ENCODE peak calls at places on chromosomes 13 and 19, in seven cellular contexts. S is neural progenitor cell, M is uterus, L is GM23248, I is kidney epithelial cell, U is cardiac fibroblast, A is transverse colon. D is an unnamed sample.

GRCh38 chr19:58097783-58098681 is at the start of gene ZSCAN18:
- DNase-seq in S (peak; percentile 100), M (peak; percentile 98), L (peak; percentile 99), I (peak; percentile 80), U (peak; percentile 98), A (peak; percentile 96), D (peak; percentile 99)

GRCh38 chr13:25973085-25973484 is 78.7 kb downstream of the SHISA2 start:
- DNase-seq in S (peak; percentile 58), M (no peak), L (no peak), I (no peak), U (no peak), A (no peak), D (no peak)

GRCh38 chr13:36475468-36475867 is 43.2 kb downstream of the CCNA1 start:
- DNase-seq in S (peak; percentile 26), M (no peak), L (no peak), I (no peak), U (peak; percentile 19), A (no peak), D (peak; percentile 3)

GRCh38 chr19:35055715-35056179 is 14.2 kb downstream of the HPN start:
- DNase-seq in S (peak; percentile 59), M (no peak), L (no peak), I (no peak), U (no peak), A (no peak), D (no peak)

GRCh38 chr19:29086182-29086581 is 126.8 kb downstream of the UQCRFS1 start:
- DNase-seq in S (no peak), M (no peak), L (no peak), I (no peak), U (no peak), A (no peak), D (no peak)

GRCh38 chr13:36531746-36532486 is 99.6 kb downstream of the CCNA1 start:
- DNase-seq in S (no peak), M (no peak), L (no peak), I (no peak), U (peak; percentile 41), A (no peak), D (peak; percentile 82)

GRCh38 chr19:40445006-40445312 is 824 bp upstream of the SERTAD3 start:
- DNase-seq in S (no peak), M (no peak), L (no peak), I (no peak), U (no peak), A (no peak), D (no peak)

GRCh38 chr13:40666058-40666904 is at the start of gene FOXO1:
- DNase-seq in S (peak; percentile 94), M (peak; percentile 88), L (peak; percentile 92), I (no peak), U (peak; percentile 95), A (peak; percentile 91), D (peak; percentile 96)

GRCh38 chr13:26132756-26133155 is 80.9 kb upstream of the SHISA2 start:
- DNase-seq in S (peak; percentile 10), M (no peak), L (peak; percentile 52), I (no peak), U (peak; percentile 30), A (no peak), D (no peak)

GRCh38 chr19:18387395-18387794 is 1.4 kb downstream of the GDF15 start:
- DNase-seq in S (no peak), M (no peak), L (no peak), I (no peak), U (no peak), A (no peak), D (no peak)

DNA sequence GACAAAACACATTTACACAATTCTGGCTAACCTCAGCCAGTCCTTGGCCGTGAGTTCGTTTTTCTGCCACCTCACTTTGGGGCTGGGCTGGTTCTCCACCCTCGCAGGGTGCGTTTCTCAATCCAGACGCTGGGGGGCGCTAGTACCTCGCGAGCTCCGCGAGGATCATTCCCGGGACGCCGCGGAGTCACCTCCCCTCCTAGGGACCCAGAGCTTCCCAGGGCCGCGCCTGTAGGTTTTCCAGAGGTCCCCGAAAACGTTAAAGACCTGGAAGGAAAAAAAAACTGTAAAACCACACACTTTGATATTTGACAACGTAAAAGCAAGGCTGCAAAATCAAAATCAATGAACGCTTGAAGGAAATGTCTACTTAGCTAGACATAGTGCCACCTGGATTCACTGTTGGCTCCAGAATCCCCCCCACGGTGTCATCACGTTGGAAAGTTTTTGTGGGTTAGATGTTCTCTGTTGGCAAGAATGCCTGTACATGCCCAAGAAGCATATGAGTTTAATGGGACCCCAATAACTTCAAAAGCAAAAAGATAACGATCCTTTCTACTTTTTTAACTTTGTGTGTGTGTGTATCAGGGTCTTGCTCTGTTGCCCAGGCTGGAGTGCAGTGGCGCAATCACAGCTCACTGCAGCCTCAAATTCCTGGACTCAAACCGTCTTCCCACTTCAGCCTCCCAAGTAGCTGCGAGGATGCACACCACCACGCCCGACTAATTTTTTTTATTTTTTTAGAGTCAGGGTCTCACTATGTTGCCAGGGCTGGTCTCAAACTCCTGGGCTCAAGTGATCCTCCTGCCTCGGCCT is 34.5 kb upstream of the TPM4 start:
- DNase-seq in S (peak; percentile 86), M (peak; percentile 84), L (peak; percentile 86), I (no peak), U (peak; percentile 81), A (peak; percentile 90), D (peak; percentile 92)
- H3K4me3 ChIP-seq in S (no peak overlapping the region), M (no peak overlapping the region), L (peak overlapping the region; percentile 65), I (no peak overlapping the region), U (no peak overlapping the region), A (no peak overlapping the region), D (peak overlapping the region; percentile 35)

GRCh38 chr19:49155830-49156346 is 692 bp upstream of the HRC start:
- DNase-seq in S (peak; percentile 36), M (no peak), L (no peak), I (no peak), U (no peak), A (no peak), D (no peak)

GRCh38 chr19:49155005-49155826 is at the start of gene HRC:
- DNase-seq in S (no peak), M (no peak), L (no peak), I (no peak), U (no peak), A (no peak), D (no peak)

GRCh38 chr19:49160450-49161189 is 3.0 kb downstream of the TRPM4 start:
- DNase-seq in S (no peak), M (no peak), L (no peak), I (no peak), U (no peak), A (no peak), D (no peak)

GRCh38 chr19:49154279-49154678 is 917 bp downstream of the HRC start:
- DNase-seq in S (no peak), M (no peak), L (no peak), I (no peak), U (no peak), A (no peak), D (no peak)

GRCh38 chr19:49157445-49158224 is at the start of gene TRPM4:
- DNase-seq in S (peak; percentile 96), M (peak; percentile 81), L (peak; percentile 93), I (no peak), U (peak; percentile 82), A (peak; percentile 95), D (peak; percentile 60)
- H3K4me3 ChIP-seq in S (peak within 1 kb of the TSS; percentile 53), M (peak within 1 kb of the TSS; percentile 86), L (peak within 1 kb of the TSS; percentile 89), I (peak within 1 kb of the TSS; percentile 92), U (peak within 1 kb of the TSS; percentile 98), A (peak within 1 kb of the TSS; percentile 82), D (peak within 1 kb of the TSS; percentile 88)

GRCh38 chr19:49331616-49332055 is 3.6 kb upstream of the CD37 start:
- DNase-seq in S (peak; percentile 64), M (no peak), L (peak; percentile 60), I (peak; percentile 72), U (peak; percentile 64), A (no peak), D (peak; percentile 64)
- H3K4me3 ChIP-seq in S (no peak overlapping the region), M (no peak overlapping the region), L (no peak overlapping the region), I (no peak overlapping the region), U (no peak overlapping the region), A (no peak overlapping the region), D (no peak overlapping the region)

GRCh38 chr19:13096968-13097330 is 5.7 kb downstream of the LYL1 start:
- DNase-seq in S (no peak), M (peak; percentile 40), L (no peak), I (no peak), U (no peak), A (no peak), D (no peak)

GRCh38 chr19:13094771-13095392 is 7.8 kb downstream of the LYL1 start:
- DNase-seq in S (peak; percentile 73), M (no peak), L (no peak), I (no peak), U (no peak), A (no peak), D (no peak)

GRCh38 chr19:13097331-13098258 is 5.1 kb downstream of the LYL1 start:
- DNase-seq in S (peak; percentile 49), M (peak; percentile 74), L (peak; percentile 73), I (no peak), U (no peak), A (no peak), D (no peak)

GRCh38 chr19:13095393-13095784 is 7.3 kb downstream of the LYL1 start:
- DNase-seq in S (peak; percentile 79), M (no peak), L (no peak), I (no peak), U (no peak), A (no peak), D (no peak)

DNA sequence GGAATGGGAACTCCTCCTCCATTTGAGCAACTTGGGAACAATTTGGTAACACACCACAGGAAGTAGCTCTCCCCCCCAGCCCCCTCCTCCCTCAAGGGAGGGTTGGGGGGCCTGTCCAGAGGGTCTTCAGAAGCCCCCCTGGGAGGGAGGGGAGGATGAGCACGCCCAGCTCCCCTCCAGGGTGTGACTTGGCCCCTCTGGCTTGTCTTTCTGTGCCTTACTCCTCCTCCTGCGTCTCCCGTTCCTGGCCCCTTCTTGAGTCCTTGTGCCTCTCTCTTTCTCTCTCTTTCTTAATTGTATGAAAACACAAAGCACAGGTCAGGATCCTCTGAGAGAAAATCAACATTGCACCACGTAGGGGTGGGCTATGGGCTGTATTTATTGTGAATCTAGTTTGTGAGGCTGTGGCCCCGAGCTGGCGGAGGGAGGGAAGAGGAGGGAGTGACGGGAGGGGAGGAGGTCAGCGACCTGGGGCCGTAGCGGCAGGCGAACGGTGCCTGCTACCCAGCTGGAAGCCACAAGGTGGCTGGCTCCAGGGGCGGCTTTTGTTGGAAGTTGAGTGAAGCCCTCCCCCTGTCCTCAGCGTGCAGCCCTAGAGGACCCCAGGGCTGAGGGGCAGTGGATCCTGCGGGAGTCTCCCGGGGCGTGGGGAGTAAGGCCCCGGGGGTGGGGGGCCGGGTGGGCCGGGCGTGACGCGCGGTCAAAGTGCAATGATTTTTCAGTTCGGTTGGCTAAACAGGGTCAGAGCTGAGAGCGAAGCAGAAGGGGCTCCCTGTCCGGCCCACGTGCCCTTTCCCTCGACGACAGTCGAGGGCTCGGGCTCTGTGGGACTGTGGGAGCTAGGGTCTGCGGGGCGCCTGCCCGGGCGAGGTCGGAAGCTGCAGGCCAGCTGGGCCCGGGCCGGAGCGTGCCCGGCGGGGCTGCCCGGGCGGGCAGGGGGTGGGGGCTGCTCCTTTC is 6.4 kb downstream of the LYL1 start:
- DNase-seq in S (peak; percentile 90), M (peak; percentile 59), L (no peak), I (no peak), U (no peak), A (no peak), D (no peak)
- H3K4me3 ChIP-seq in S (peak overlapping the region; percentile 43), M (no peak overlapping the region), L (no peak overlapping the region), I (no peak overlapping the region), U (no peak overlapping the region), A (peak overlapping the region; percentile 9), D (no peak overlapping the region)

GRCh38 chr19:6551607-6552450 is 21.0 kb downstream of the TNFSF9 start:
- DNase-seq in S (peak; percentile 83), M (no peak), L (peak; percentile 35), I (no peak), U (no peak), A (peak; percentile 35), D (no peak)
- H3K4me3 ChIP-seq in S (peak overlapping the region; percentile 32), M (no peak overlapping the region), L (no peak overlapping the region), I (no peak overlapping the region), U (no peak overlapping the region), A (no peak overlapping the region), D (no peak overlapping the region)